ENCODE peak calls at places on chromosomes 11 and 22, in nine cellular contexts. One of them, this sample, is unnamed.
A peak's percentile ranks its signal among the peaks of the same experiment; 100 is the strongest.

GRCh38 chr11:128520206-128520885 is 67.0 kb downstream of the ETS1 start:
- DNase-seq in mammary epithelial cell: no peak
- DNase-seq in heart left ventricle: no peak
- DNase-seq in CD4-positive, CD25-positive, alpha-beta regulatory T cell: no peak
- DNase-seq in aorta: no peak
- DNase-seq in upper lobe of right lung: no peak
- DNase-seq in PC-3: no peak
- DNase-seq in HepG2: no peak
- DNase-seq in SK-N-SH: no peak
- DNase-seq in this sample: no peak

GRCh38 chr11:70137383-70137782 is 59.3 kb downstream of the ANO1 start:
- DNase-seq in SK-N-SH: no peak
- DNase-seq in mammary epithelial cell: no peak
- DNase-seq in heart left ventricle: no peak
- DNase-seq in PC-3: no peak
- DNase-seq in HepG2: no peak
- DNase-seq in aorta: no peak
- DNase-seq in upper lobe of right lung: no peak
- DNase-seq in CD4-positive, CD25-positive, alpha-beta regulatory T cell: no peak
- DNase-seq in this sample: no peak

GRCh38 chr11:28257761-28258160 is 149.6 kb downstream of the METTL15 start:
- DNase-seq in aorta: no peak
- DNase-seq in upper lobe of right lung: no peak
- DNase-seq in PC-3: no peak
- DNase-seq in SK-N-SH: no peak
- DNase-seq in CD4-positive, CD25-positive, alpha-beta regulatory T cell: no peak
- DNase-seq in mammary epithelial cell: no peak
- DNase-seq in HepG2: no peak
- DNase-seq in heart left ventricle: no peak
- DNase-seq in this sample: no peak

GRCh38 chr11:124315052-124315451 is 1.3 kb upstream of the OR8D1 start:
- DNase-seq in upper lobe of right lung: no peak
- DNase-seq in heart left ventricle: no peak
- DNase-seq in aorta: no peak
- DNase-seq in CD4-positive, CD25-positive, alpha-beta regulatory T cell: no peak
- DNase-seq in mammary epithelial cell: peak; percentile 32
- DNase-seq in SK-N-SH: no peak
- DNase-seq in PC-3: peak; percentile 68
- DNase-seq in HepG2: no peak
- DNase-seq in this sample: no peak

GRCh38 chr11:1608363-1608762 is at the start of gene KRTAP5-3:
- DNase-seq in HepG2: no peak
- DNase-seq in PC-3: no peak
- DNase-seq in mammary epithelial cell: no peak
- DNase-seq in CD4-positive, CD25-positive, alpha-beta regulatory T cell: no peak
- DNase-seq in upper lobe of right lung: no peak
- DNase-seq in aorta: no peak
- DNase-seq in heart left ventricle: no peak
- DNase-seq in SK-N-SH: no peak
- DNase-seq in this sample: peak; percentile 12

GRCh38 chr11:93933230-93933629 is 82.8 kb upstream of the VSTM5 start:
- DNase-seq in CD4-positive, CD25-positive, alpha-beta regulatory T cell: no peak
- DNase-seq in HepG2: no peak
- DNase-seq in upper lobe of right lung: no peak
- DNase-seq in SK-N-SH: no peak
- DNase-seq in PC-3: no peak
- DNase-seq in heart left ventricle: no peak
- DNase-seq in aorta: no peak
- DNase-seq in mammary epithelial cell: no peak
- DNase-seq in this sample: no peak

GRCh38 chr11:124837491-124837856 is 27.8 kb upstream of the ROBO3 start:
- DNase-seq in CD4-positive, CD25-positive, alpha-beta regulatory T cell: no peak
- DNase-seq in SK-N-SH: peak; percentile 70
- DNase-seq in upper lobe of right lung: no peak
- DNase-seq in aorta: no peak
- DNase-seq in HepG2: peak; percentile 58
- DNase-seq in heart left ventricle: peak; percentile 26
- DNase-seq in PC-3: peak; percentile 93
- DNase-seq in mammary epithelial cell: peak; percentile 71
- DNase-seq in this sample: no peak

GRCh38 chr11:8092587-8093424 is 11.8 kb downstream of the TUB start:
- DNase-seq in upper lobe of right lung: no peak
- DNase-seq in CD4-positive, CD25-positive, alpha-beta regulatory T cell: no peak
- DNase-seq in heart left ventricle: peak; percentile 50
- DNase-seq in PC-3: peak; percentile 76
- DNase-seq in HepG2: peak; percentile 58
- DNase-seq in SK-N-SH: peak; percentile 90
- DNase-seq in mammary epithelial cell: peak; percentile 48
- DNase-seq in aorta: no peak
- DNase-seq in this sample: no peak

GRCh38 chr11:78218707-78219492 is 30.2 kb downstream of the USP35 start:
- DNase-seq in CD4-positive, CD25-positive, alpha-beta regulatory T cell: no peak
- DNase-seq in heart left ventricle: peak; percentile 11
- DNase-seq in HepG2: no peak
- DNase-seq in SK-N-SH: no peak
- DNase-seq in upper lobe of right lung: no peak
- DNase-seq in aorta: peak; percentile 62
- DNase-seq in PC-3: no peak
- DNase-seq in mammary epithelial cell: no peak
- DNase-seq in this sample: no peak

GRCh38 chr11:100676901-100677300 is 10.2 kb upstream of the ARHGAP42 start:
- DNase-seq in HepG2: peak; percentile 38
- DNase-seq in CD4-positive, CD25-positive, alpha-beta regulatory T cell: no peak
- DNase-seq in heart left ventricle: no peak
- DNase-seq in SK-N-SH: no peak
- DNase-seq in upper lobe of right lung: no peak
- DNase-seq in PC-3: no peak
- DNase-seq in aorta: no peak
- DNase-seq in mammary epithelial cell: peak; percentile 39
- DNase-seq in this sample: no peak

GRCh38 chr22:41638124-41638523 is 17.0 kb downstream of the XRCC6 start:
- DNase-seq in upper lobe of right lung: no peak
- DNase-seq in HepG2: no peak
- DNase-seq in PC-3: no peak
- DNase-seq in mammary epithelial cell: no peak
- DNase-seq in CD4-positive, CD25-positive, alpha-beta regulatory T cell: no peak
- DNase-seq in heart left ventricle: no peak
- DNase-seq in SK-N-SH: no peak
- DNase-seq in aorta: no peak
- DNase-seq in this sample: no peak

GRCh38 chr11:44914105-44914504 is 36.6 kb downstream of the TP53I11 start:
- DNase-seq in SK-N-SH: no peak
- DNase-seq in heart left ventricle: no peak
- DNase-seq in upper lobe of right lung: no peak
- DNase-seq in HepG2: no peak
- DNase-seq in aorta: no peak
- DNase-seq in PC-3: no peak
- DNase-seq in mammary epithelial cell: no peak
- DNase-seq in CD4-positive, CD25-positive, alpha-beta regulatory T cell: no peak
- DNase-seq in this sample: no peak
- H3K4me1 ChIP-seq in SK-N-SH: peaks cover 10% of the 10 kb centered on the region
- H3K4me1 ChIP-seq in heart left ventricle: peaks cover 47% of the 10 kb centered on the region
- H3K4me1 ChIP-seq in upper lobe of right lung: peaks cover 4% of the 10 kb centered on the region
- H3K4me1 ChIP-seq in HepG2: no peaks in the 10 kb centered on the region
- H3K4me1 ChIP-seq in aorta: no peaks in the 10 kb centered on the region
- H3K4me1 ChIP-seq in PC-3: no peaks in the 10 kb centered on the region
- H3K4me1 ChIP-seq in mammary epithelial cell: no peaks in the 10 kb centered on the region
- H3K4me1 ChIP-seq in CD4-positive, CD25-positive, alpha-beta regulatory T cell: peaks cover 5% of the 10 kb centered on the region
- H3K4me1 ChIP-seq in this sample: peaks cover 5% of the 10 kb centered on the region

GRCh38 chr11:73478737-73479347 is 102.6 kb downstream of the RELT start:
- DNase-seq in SK-N-SH: peak; percentile 45
- DNase-seq in CD4-positive, CD25-positive, alpha-beta regulatory T cell: no peak
- DNase-seq in PC-3: peak; percentile 74
- DNase-seq in heart left ventricle: no peak
- DNase-seq in HepG2: peak; percentile 37
- DNase-seq in aorta: no peak
- DNase-seq in mammary epithelial cell: peak; percentile 51
- DNase-seq in upper lobe of right lung: no peak
- DNase-seq in this sample: no peak
- H3K27ac ChIP-seq in SK-N-SH: no peak overlapping the region
- H3K27ac ChIP-seq in CD4-positive, CD25-positive, alpha-beta regulatory T cell: no peak overlapping the region
- H3K27ac ChIP-seq in PC-3: no peak overlapping the region
- H3K27ac ChIP-seq in heart left ventricle: no peak overlapping the region
- H3K27ac ChIP-seq in HepG2: no peak overlapping the region
- H3K27ac ChIP-seq in aorta: no peak overlapping the region
- H3K27ac ChIP-seq in mammary epithelial cell: peak overlapping the region; percentile 3
- H3K27ac ChIP-seq in upper lobe of right lung: no peak overlapping the region
- H3K27ac ChIP-seq in this sample: no peak overlapping the region

GRCh38 chr11:10664511-10664910 is 29.0 kb downstream of the IRAG1 start:
- DNase-seq in heart left ventricle: no peak
- DNase-seq in HepG2: no peak
- DNase-seq in mammary epithelial cell: no peak
- DNase-seq in upper lobe of right lung: no peak
- DNase-seq in CD4-positive, CD25-positive, alpha-beta regulatory T cell: no peak
- DNase-seq in SK-N-SH: no peak
- DNase-seq in PC-3: no peak
- DNase-seq in aorta: no peak
- DNase-seq in this sample: no peak

GRCh38 chr11:10669258-10670033 is 24.1 kb downstream of the IRAG1 start:
- DNase-seq in CD4-positive, CD25-positive, alpha-beta regulatory T cell: no peak
- DNase-seq in SK-N-SH: peak; percentile 54
- DNase-seq in HepG2: no peak
- DNase-seq in upper lobe of right lung: no peak
- DNase-seq in PC-3: peak; percentile 40
- DNase-seq in mammary epithelial cell: no peak
- DNase-seq in heart left ventricle: no peak
- DNase-seq in aorta: no peak
- DNase-seq in this sample: no peak

GRCh38 chr11:10666976-10667892 is 26.3 kb downstream of the IRAG1 start:
- DNase-seq in upper lobe of right lung: no peak
- DNase-seq in aorta: no peak
- DNase-seq in mammary epithelial cell: no peak
- DNase-seq in CD4-positive, CD25-positive, alpha-beta regulatory T cell: no peak
- DNase-seq in heart left ventricle: no peak
- DNase-seq in HepG2: no peak
- DNase-seq in PC-3: peak; percentile 15
- DNase-seq in SK-N-SH: no peak
- DNase-seq in this sample: no peak

GRCh38 chr11:10664005-10664404 is 29.6 kb downstream of the IRAG1 start:
- DNase-seq in upper lobe of right lung: no peak
- DNase-seq in SK-N-SH: no peak
- DNase-seq in PC-3: no peak
- DNase-seq in CD4-positive, CD25-positive, alpha-beta regulatory T cell: no peak
- DNase-seq in aorta: no peak
- DNase-seq in HepG2: no peak
- DNase-seq in heart left ventricle: peak; percentile 57
- DNase-seq in mammary epithelial cell: no peak
- DNase-seq in this sample: no peak

GRCh38 chr11:10666556-10666955 is 27.0 kb downstream of the IRAG1 start:
- DNase-seq in mammary epithelial cell: peak; percentile 19
- DNase-seq in CD4-positive, CD25-positive, alpha-beta regulatory T cell: no peak
- DNase-seq in aorta: no peak
- DNase-seq in SK-N-SH: no peak
- DNase-seq in PC-3: peak; percentile 54
- DNase-seq in upper lobe of right lung: no peak
- DNase-seq in HepG2: no peak
- DNase-seq in heart left ventricle: no peak
- DNase-seq in this sample: no peak
- H3K4me1 ChIP-seq in mammary epithelial cell: no peaks in the 10 kb centered on the region
- H3K4me1 ChIP-seq in CD4-positive, CD25-positive, alpha-beta regulatory T cell: no peaks in the 10 kb centered on the region
- H3K4me1 ChIP-seq in aorta: peaks cover 12% of the 10 kb centered on the region
- H3K4me1 ChIP-seq in SK-N-SH: peaks cover 18% of the 10 kb centered on the region
- H3K4me1 ChIP-seq in PC-3: peaks cover 18% of the 10 kb centered on the region
- H3K4me1 ChIP-seq in upper lobe of right lung: peaks cover 31% of the 10 kb centered on the region
- H3K4me1 ChIP-seq in HepG2: peaks cover 20% of the 10 kb centered on the region
- H3K4me1 ChIP-seq in heart left ventricle: peaks cover 49% of the 10 kb centered on the region
- H3K4me1 ChIP-seq in this sample: peaks cover 12% of the 10 kb centered on the region

GRCh38 chr11:14905104-14906033 is 13.3 kb upstream of the CYP2R1 start:
- DNase-seq in PC-3: no peak
- DNase-seq in SK-N-SH: peak; percentile 27
- DNase-seq in aorta: peak; percentile 78
- DNase-seq in mammary epithelial cell: no peak
- DNase-seq in heart left ventricle: peak; percentile 46
- DNase-seq in upper lobe of right lung: peak; percentile 73
- DNase-seq in HepG2: no peak
- DNase-seq in CD4-positive, CD25-positive, alpha-beta regulatory T cell: peak; percentile 57
- DNase-seq in this sample: peak; percentile 82
- H3K27ac ChIP-seq in PC-3: no peak overlapping the region
- H3K27ac ChIP-seq in SK-N-SH: no peak overlapping the region
- H3K27ac ChIP-seq in aorta: no peak overlapping the region
- H3K27ac ChIP-seq in mammary epithelial cell: no peak overlapping the region
- H3K27ac ChIP-seq in heart left ventricle: peak overlapping the region; percentile 43
- H3K27ac ChIP-seq in upper lobe of right lung: no peak overlapping the region
- H3K27ac ChIP-seq in HepG2: no peak overlapping the region
- H3K27ac ChIP-seq in CD4-positive, CD25-positive, alpha-beta regulatory T cell: peak overlapping the region; percentile 60
- H3K27ac ChIP-seq in this sample: no peak overlapping the region

DNA sequence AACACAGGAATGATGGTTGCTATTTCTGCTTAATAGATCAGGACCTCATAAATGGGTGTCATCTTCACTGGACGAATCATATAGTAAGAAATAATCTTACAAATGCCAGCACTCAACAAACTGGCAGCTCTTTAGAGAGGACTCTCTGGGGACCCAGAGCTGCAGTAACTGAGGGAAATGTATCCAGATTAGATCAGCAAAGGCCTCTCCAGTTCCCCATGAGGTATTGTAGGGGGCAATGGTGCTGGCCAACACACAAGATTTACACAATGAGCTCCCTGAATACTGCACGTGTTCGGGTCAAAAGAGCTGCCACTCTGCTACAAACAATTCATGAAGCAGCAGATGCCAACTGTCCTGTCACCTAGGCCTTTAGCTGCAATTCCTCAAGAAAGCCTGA is 110.2 kb downstream of the RBFOX2 start:
- DNase-seq in HepG2: no peak
- DNase-seq in CD4-positive, CD25-positive, alpha-beta regulatory T cell: no peak
- DNase-seq in mammary epithelial cell: no peak
- DNase-seq in PC-3: no peak
- DNase-seq in upper lobe of right lung: no peak
- DNase-seq in SK-N-SH: no peak
- DNase-seq in aorta: no peak
- DNase-seq in heart left ventricle: no peak
- DNase-seq in this sample: no peak
- H3K4me1 ChIP-seq in HepG2: peaks cover 58% of the 10 kb centered on the region
- H3K4me1 ChIP-seq in CD4-positive, CD25-positive, alpha-beta regulatory T cell: no peaks in the 10 kb centered on the region
- H3K4me1 ChIP-seq in mammary epithelial cell: peaks cover 59% of the 10 kb centered on the region
- H3K4me1 ChIP-seq in PC-3: peaks cover 32% of the 10 kb centered on the region
- H3K4me1 ChIP-seq in upper lobe of right lung: peaks cover 49% of the 10 kb centered on the region
- H3K4me1 ChIP-seq in SK-N-SH: peaks cover 61% of the 10 kb centered on the region
- H3K4me1 ChIP-seq in aorta: peaks cover 3% of the 10 kb centered on the region
- H3K4me1 ChIP-seq in heart left ventricle: peaks cover 89% of the 10 kb centered on the region
- H3K4me1 ChIP-seq in this sample: peaks cover 21% of the 10 kb centered on the region

GRCh38 chr11:126212089-126212660 is 593 bp downstream of the FAM118B start:
- DNase-seq in upper lobe of right lung: no peak
- DNase-seq in HepG2: no peak
- DNase-seq in mammary epithelial cell: peak; percentile 4
- DNase-seq in SK-N-SH: no peak
- DNase-seq in CD4-positive, CD25-positive, alpha-beta regulatory T cell: no peak
- DNase-seq in PC-3: peak; percentile 13
- DNase-seq in aorta: no peak
- DNase-seq in heart left ventricle: no peak
- DNase-seq in this sample: no peak
- H3K27ac ChIP-seq in upper lobe of right lung: peak overlapping the region; percentile 82
- H3K27ac ChIP-seq in HepG2: peak overlapping the region; percentile 43
- H3K27ac ChIP-seq in mammary epithelial cell: peak overlapping the region; percentile 24
- H3K27ac ChIP-seq in SK-N-SH: peak overlapping the region; percentile 62
- H3K27ac ChIP-seq in CD4-positive, CD25-positive, alpha-beta regulatory T cell: no peak overlapping the region
- H3K27ac ChIP-seq in PC-3: no peak overlapping the region
- H3K27ac ChIP-seq in aorta: no peak overlapping the region
- H3K27ac ChIP-seq in heart left ventricle: peak overlapping the region; percentile 77
- H3K27ac ChIP-seq in this sample: no peak overlapping the region

DNA sequence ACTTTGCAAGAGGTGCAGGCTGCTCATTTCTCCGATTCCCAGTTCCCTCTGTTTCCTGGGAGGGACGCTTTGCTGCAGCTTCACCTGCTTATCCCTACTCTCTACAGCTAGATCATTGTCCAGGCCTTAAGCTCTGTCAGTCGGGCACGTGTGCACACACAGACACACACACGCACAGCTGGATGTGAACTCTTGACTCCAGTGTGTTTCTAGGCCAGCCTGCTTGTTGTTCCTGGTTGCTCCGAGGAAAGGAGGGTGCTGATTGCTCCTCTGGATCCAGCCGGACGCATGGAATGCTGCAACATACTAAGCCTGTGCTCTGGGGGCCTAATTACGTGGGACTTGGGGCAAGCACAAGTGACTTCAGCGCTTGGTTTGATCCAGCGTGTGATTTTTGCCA is 19.7 kb downstream of the ZNRF3 start:
- DNase-seq in CD4-positive, CD25-positive, alpha-beta regulatory T cell: no peak
- DNase-seq in aorta: peak; percentile 73
- DNase-seq in mammary epithelial cell: no peak
- DNase-seq in HepG2: no peak
- DNase-seq in heart left ventricle: peak; percentile 24
- DNase-seq in PC-3: no peak
- DNase-seq in SK-N-SH: no peak
- DNase-seq in upper lobe of right lung: no peak
- DNase-seq in this sample: no peak
- H3K4me1 ChIP-seq in CD4-positive, CD25-positive, alpha-beta regulatory T cell: peaks cover 14% of the 10 kb centered on the region
- H3K4me1 ChIP-seq in aorta: peaks cover 9% of the 10 kb centered on the region
- H3K4me1 ChIP-seq in mammary epithelial cell: peaks cover 61% of the 10 kb centered on the region
- H3K4me1 ChIP-seq in HepG2: peaks cover 99% of the 10 kb centered on the region
- H3K4me1 ChIP-seq in heart left ventricle: peaks cover 46% of the 10 kb centered on the region
- H3K4me1 ChIP-seq in PC-3: no peaks in the 10 kb centered on the region
- H3K4me1 ChIP-seq in SK-N-SH: peaks cover 7% of the 10 kb centered on the region
- H3K4me1 ChIP-seq in upper lobe of right lung: peaks cover 46% of the 10 kb centered on the region
- H3K4me1 ChIP-seq in this sample: peaks cover 39% of the 10 kb centered on the region